ENCODE peak calls at places on chromosomes 12 and 14, in ten cellular contexts. S, I, B, V, U, W, D, F, G and E are unnamed samples.

GRCh38 chr12:101935769-101936741 is 58.7 kb downstream of the DRAM1 start:
- DNase-seq in S (no peak), I (no peak), B (no peak), V (peak; percentile 18), U (no peak), W (no peak), D (peak; percentile 24), F (no peak), G (peak; percentile 64), E (peak; percentile 52)

GRCh38 chr12:45464699-45465098 is 248.8 kb downstream of the ANO6 start:
- DNase-seq in S (no peak), I (no peak), B (no peak), V (peak; percentile 55), U (no peak), W (no peak), D (no peak), F (no peak), G (no peak), E (no peak)

GRCh38 chr14:95685978-95686922 is at the start of gene TCL1B:
- DNase-seq in S (peak; percentile 51), I (no peak), B (no peak), V (peak; percentile 71), U (no peak), W (no peak), D (no peak), F (peak; percentile 60), G (no peak), E (no peak)

GRCh38 chr12:60209933-60210332 is 614.1 kb downstream of the SLC16A7 start:
- DNase-seq in S (no peak), I (no peak), B (no peak), V (no peak), U (no peak), W (no peak), D (no peak), F (no peak), G (no peak), E (no peak)

GRCh38 chr12:5478081-5478706 is 46.3 kb downstream of the NTF3 start:
- DNase-seq in S (no peak), I (no peak), B (no peak), V (no peak), U (no peak), W (no peak), D (no peak), F (no peak), G (no peak), E (no peak)

GRCh38 chr12:41365653-41366131 is 177.6 kb downstream of the PDZRN4 start:
- DNase-seq in S (no peak), I (no peak), B (no peak), V (peak; percentile 15), U (no peak), W (no peak), D (no peak), F (no peak), G (peak; percentile 8), E (no peak)

GRCh38 chr12:56198836-56199235 is 9.6 kb upstream of the SMARCC2 start:
- DNase-seq in S (no peak), I (no peak), B (no peak), V (peak; percentile 72), U (no peak), W (no peak), D (no peak), F (no peak), G (peak; percentile 69), E (no peak)

GRCh38 chr12:91219919-91220318 is 37.3 kb upstream of the DCN start:
- DNase-seq in S (no peak), I (no peak), B (no peak), V (no peak), U (no peak), W (no peak), D (no peak), F (no peak), G (no peak), E (no peak)

GRCh38 chr14:63290741-63291286 is 27.9 kb downstream of the GPHB5 start:
- DNase-seq in S (peak; percentile 12), I (no peak), B (no peak), V (no peak), U (no peak), W (no peak), D (no peak), F (no peak), G (no peak), E (no peak)

GRCh38 chr14:54579606-54580005 is 12.7 kb downstream of the SAMD4A start:
- DNase-seq in S (no peak), I (no peak), B (no peak), V (no peak), U (no peak), W (no peak), D (no peak), F (no peak), G (peak; percentile 50), E (no peak)

GRCh38 chr14:103279129-103280025 is 54.7 kb upstream of the EIF5 start:
- DNase-seq in S (peak; percentile 87), I (no peak), B (no peak), V (peak; percentile 63), U (no peak), W (no peak), D (no peak), F (no peak), G (no peak), E (no peak)

GRCh38 chr14:75422169-75422568 is 5.7 kb upstream of the JDP2 start:
- DNase-seq in S (no peak), I (no peak), B (no peak), V (no peak), U (no peak), W (peak; percentile 21), D (no peak), F (no peak), G (no peak), E (no peak)

GRCh38 chr14:99698236-99698635 is 14.1 kb downstream of the CYP46A1 start:
- DNase-seq in S (no peak), I (no peak), B (no peak), V (no peak), U (no peak), W (no peak), D (no peak), F (no peak), G (no peak), E (no peak)

GRCh38 chr12:31832740-31833540 is 104.1 kb upstream of the AMN1 start:
- DNase-seq in S (no peak), I (no peak), B (no peak), V (no peak), U (no peak), W (no peak), D (no peak), F (no peak), G (no peak), E (no peak)

DNA sequence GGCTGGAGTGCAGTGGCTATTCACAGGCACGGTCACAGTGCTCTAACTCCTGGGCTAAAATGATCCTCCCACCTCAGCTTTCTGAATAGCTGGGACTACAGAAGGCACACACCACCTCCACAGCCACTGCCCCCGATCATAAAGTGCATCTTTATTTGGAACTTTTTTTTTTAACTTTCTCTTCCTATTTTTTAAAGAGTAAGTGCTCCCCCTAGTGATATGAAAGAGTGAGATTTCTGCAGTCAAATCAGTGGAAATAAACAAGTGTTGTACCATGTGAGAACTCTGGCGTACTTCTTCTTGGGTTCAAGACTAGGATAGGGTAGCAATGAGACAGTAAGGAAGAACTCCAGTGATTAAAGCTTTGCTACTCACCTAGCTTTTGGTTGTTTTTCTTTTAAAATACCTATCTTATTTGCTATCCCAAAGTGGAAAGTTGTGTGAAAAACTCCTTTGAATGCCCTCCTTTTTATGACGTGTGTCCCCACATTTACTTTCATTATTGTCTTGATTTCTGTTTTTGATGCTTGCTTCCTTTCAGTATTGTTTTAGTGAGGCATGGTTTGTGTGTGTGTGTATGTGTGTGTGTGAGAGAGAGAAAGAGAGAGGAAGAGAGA is 6.6 kb downstream of the PPP4R4 start:
- DNase-seq in S (no peak), I (no peak), B (no peak), V (peak; percentile 71), U (no peak), W (peak; percentile 67), D (no peak), F (no peak), G (peak; percentile 48), E (peak; percentile 24)
- H3K27ac ChIP-seq in S (no peak overlapping the region), I (no peak overlapping the region), B (no peak overlapping the region), V (no peak overlapping the region), U (no peak overlapping the region), W (peak overlapping the region; percentile 52), D (no peak overlapping the region), F (no peak overlapping the region), G (no peak overlapping the region), E (no peak overlapping the region)

DNA sequence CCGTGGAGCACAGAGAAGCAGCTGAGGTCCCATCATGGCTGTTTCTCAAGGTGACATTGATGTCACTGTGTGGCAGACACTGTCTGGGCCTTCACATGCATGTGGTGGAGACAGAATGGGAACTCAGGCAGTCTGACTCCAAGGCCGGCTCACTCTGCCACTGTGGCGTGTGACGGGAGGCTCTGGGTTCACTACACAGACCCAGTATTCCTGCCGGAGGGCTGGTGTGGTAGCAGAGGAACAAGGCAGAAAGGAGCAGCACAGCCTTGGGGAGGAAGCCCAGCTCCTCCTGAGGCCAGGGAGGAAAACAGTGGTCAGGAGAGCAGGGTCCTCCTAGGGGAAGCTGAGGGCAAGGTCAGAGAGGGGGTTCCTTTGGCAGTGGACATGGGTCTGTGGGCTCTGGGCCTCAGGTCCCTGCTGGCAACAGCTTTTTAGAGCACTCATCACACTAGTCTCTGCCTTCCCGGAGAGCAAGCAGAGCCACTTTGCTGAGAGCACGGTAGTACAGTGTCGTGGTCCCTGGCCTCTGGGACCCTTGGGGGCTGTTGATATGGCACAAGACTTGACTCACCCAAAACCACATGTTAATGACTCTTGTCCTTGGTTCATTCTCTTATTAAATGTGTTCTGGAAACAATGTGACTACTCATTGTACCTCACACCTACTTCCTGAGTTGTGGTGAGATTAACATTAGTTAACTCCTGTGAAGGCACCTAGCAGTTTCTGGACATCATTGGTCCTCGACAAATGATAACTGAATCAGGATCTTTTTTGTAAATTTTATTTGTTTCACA is 21.3 kb downstream of the DCAF4 start:
- DNase-seq in S (no peak), I (no peak), B (no peak), V (no peak), U (no peak), W (no peak), D (no peak), F (no peak), G (no peak), E (no peak)
- H3K4me3 ChIP-seq in S (no peak overlapping the region), I (no peak overlapping the region), B (no peak overlapping the region), V (no peak overlapping the region), U (no peak overlapping the region), W (no peak overlapping the region), D (no peak overlapping the region), F (no peak overlapping the region), G (no peak overlapping the region), E (no peak overlapping the region)

DNA sequence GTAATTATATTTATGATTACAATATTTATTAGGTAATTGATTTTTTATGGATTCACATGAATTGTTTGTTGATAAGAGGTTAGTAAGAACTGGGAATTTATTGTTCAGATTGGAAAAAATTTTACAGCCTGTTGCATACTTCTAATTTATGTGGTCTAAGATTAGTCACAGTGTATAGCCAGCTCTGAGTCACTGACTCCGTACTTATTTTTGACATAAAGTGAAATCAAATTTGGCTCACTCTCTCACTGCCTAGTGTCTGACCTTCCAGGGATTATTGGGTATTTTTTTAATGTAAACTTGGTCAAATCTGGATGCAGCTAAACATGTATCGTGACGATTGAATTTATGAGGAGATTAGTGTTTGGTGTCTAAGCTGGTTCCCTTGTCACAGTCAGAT is 109.3 kb downstream of the PTPRQ start:
- DNase-seq in S (no peak), I (no peak), B (no peak), V (no peak), U (no peak), W (no peak), D (no peak), F (no peak), G (peak; percentile 74), E (no peak)
- TF ChIP-seq POLR2AphosphoS5 in S (no peak), I (no peak), B (no peak), V (no peak), U (no peak), W (no peak), D (no peak), F (no peak), G (no peak), E (no peak)

GRCh38 chr12:26188641-26189040 is 6.7 kb upstream of the SSPN start:
- DNase-seq in S (no peak), I (no peak), B (no peak), V (no peak), U (no peak), W (no peak), D (no peak), F (no peak), G (no peak), E (no peak)
- H3K27ac ChIP-seq in S (no peak overlapping the region), I (no peak overlapping the region), B (no peak overlapping the region), V (no peak overlapping the region), U (no peak overlapping the region), W (no peak overlapping the region), D (no peak overlapping the region), F (no peak overlapping the region), G (no peak overlapping the region), E (no peak overlapping the region)